ENCODE peak calls at places on chromosomes 6 and 20, in five cellular contexts. W is CD8-positive, alpha-beta T cell; E is MM.1S; R is lower leg skin; U is neural progenitor cell. M is an unnamed sample.

GRCh38 chr20:36950432-36951197 is 893 bp downstream of the SAMHD1 start:
- DNase-seq in W (no peak), E (peak; percentile 31), R (no peak), U (peak; percentile 44), M (peak; percentile 42)

GRCh38 chr20:8757146-8757545 is 311.7 kb upstream of the PLCB4 start:
- DNase-seq in W (no peak), E (peak; percentile 81), R (no peak), U (no peak), M (no peak)

GRCh38 chr20:23655551-23656211 is 17.9 kb upstream of the CST3 start:
- DNase-seq in W (no peak), E (no peak), R (peak; percentile 88), U (no peak), M (no peak)

GRCh38 chr6:37776546-37776945 is 43.0 kb upstream of the ZFAND3 start:
- DNase-seq in W (no peak), E (peak; percentile 62), R (no peak), U (no peak), M (no peak)

GRCh38 chr6:39899540-39900295 is 34.5 kb downstream of the MOCS1 start:
- DNase-seq in W (no peak), E (no peak), R (peak; percentile 45), U (no peak), M (no peak)

GRCh38 chr6:119105262-119105661 is 26.8 kb upstream of the FAM184A start:
- DNase-seq in W (no peak), E (no peak), R (no peak), U (no peak), M (no peak)

GRCh38 chr6:8539446-8539845 is 104.1 kb upstream of the SLC35B3 start:
- DNase-seq in W (no peak), E (peak; percentile 31), R (no peak), U (peak; percentile 12), M (peak; percentile 2)

GRCh38 chr6:58419321-58419720 is 1101.9 kb downstream of the PRIM2 start:
- DNase-seq in W (no peak), E (no peak), R (no peak), U (no peak), M (no peak)

GRCh38 chr20:40191573-40191972 is 497.5 kb downstream of the MAFB start:
- DNase-seq in W (no peak), E (no peak), R (no peak), U (no peak), M (no peak)

DNA sequence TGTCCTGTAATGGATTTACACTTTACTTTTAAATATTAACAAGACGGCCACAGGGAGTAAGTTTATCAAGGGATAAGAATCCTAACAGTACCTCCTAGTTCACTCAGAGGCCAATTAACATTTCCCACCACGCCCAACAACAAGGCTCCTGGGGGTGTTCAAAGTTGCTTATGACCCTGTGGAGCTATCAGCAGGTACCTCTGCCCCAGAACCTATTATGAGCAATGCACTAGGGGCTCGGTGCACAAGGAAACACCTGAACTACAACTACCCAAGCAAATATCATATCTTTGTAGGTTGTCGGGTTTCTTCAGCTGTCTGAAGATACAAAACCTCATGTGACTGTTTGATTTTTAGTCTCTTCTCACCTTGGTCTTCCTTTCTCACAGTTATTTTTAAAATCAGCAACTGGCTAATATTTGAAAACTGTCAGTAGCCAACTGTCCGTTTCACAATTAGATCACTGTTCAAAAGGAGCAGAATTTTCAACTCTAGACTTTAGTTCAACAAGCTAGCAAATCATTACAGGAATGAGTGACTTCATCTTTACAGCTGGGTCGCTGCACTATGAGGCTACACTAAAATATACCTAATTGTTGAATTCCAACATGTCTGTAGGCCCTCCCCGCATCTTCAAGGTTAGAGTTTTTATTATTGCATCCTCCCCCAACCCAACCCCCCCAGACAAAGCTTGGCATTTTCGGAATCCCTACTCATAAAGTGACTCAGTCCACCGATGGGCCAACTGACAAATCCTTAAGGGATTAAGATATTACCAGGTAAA is 38.1 kb downstream of the B4GALT5 start:
- DNase-seq in W (no peak), E (peak; percentile 69), R (no peak), U (no peak), M (no peak)
- H3K4me3 ChIP-seq in W (no peak overlapping the region), E (peak overlapping the region; percentile 8), R (no peak overlapping the region), U (no peak overlapping the region), M (no peak overlapping the region)

DNA sequence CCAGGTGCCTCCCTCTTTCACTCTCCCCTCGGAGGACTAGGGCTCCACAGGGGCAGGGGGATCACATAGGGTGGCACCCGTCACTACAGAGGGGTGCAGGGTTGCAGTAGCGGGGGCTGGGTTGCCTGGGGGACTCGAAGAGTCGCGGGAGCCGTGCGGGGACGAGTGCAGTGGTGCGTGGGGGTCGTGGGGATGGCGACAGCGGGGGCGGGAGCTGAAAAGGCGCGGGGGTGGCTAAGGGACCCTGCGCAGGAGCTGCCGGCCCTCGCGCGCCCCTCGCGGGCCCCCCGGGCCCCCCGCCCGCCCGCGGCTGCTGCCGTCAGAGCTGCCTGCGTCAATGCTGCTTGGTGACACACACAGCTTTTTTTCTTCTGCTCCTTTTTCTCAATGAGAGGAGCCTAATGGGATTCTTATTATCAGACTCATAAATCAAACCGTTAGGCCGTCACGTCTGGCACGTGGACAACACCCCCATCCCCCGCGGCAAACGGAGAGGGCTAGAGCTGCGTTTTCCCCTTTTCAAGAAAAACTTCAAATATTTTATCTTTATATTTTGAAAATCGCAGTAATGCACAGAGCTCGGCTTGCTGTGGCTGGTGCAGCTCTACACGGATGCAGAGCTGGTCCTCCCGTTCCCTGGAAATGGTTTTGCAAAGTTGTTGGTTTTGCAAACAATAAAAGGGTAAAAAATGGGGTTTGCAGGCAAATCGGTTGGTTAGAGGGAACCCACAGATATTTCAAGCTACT is 161.6 kb downstream of the TBXT start:
- DNase-seq in W (no peak), E (no peak), R (no peak), U (peak; percentile 70), M (no peak)
- H3K4me3 ChIP-seq in W (no peak overlapping the region), E (no peak overlapping the region), R (no peak overlapping the region), U (peak overlapping the region; percentile 43), M (peak overlapping the region; percentile 48)

DNA sequence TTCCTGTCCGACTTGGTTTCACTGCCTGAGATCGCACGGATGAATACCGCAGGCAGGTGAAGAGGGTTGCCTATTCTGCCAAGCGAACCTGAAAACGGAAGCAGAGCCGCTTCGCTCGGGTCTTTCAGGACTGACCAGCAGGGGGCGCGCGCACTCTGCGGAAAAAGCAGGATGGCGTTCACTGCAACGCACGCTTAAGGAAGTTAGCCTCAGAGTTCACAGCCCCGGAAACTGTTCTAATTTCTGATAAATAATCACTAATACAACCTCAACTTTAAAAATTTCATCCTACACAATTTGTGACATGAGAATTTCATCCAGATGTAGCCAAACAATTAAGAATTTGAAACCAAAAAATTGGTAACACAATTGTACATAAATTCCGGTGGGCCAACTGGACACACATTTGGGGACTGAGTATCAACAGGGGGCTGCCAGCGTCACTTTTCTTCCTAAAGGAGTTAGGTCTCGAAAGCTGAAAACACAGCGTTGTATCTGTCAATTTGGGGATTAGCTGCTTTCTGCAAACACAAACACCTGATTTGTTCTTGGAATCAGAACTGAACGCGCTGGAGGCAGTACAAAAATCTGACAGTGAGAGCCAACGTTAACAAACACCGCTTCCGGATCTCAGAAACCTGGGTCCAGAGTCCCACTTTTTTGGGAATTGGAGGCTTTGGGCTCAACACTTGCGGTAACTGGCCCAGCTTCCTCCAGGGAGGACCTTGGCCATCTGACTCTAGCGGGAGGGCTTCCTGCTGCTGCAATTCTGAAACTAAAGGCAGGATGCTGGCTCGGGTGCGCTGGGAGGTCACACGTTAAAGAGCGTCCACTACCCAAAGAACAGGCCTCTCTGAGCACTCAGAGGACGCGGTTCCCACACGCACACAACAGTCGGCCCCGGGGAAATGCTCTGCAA is 8.8 kb downstream of the PXDC1 start:
- DNase-seq in W (peak; percentile 79), E (peak; percentile 81), R (peak; percentile 98), U (peak; percentile 83), M (peak; percentile 71)
- H3K4me3 ChIP-seq in W (peak overlapping the region; percentile 22), E (peak overlapping the region; percentile 37), R (no peak overlapping the region), U (no peak overlapping the region), M (no peak overlapping the region)

GRCh38 chr6:159540152-159540551 is 152.9 kb downstream of the SOD2 start:
- DNase-seq in W (no peak), E (no peak), R (no peak), U (peak; percentile 59), M (peak; percentile 28)
- H3K4me3 ChIP-seq in W (no peak overlapping the region), E (no peak overlapping the region), R (no peak overlapping the region), U (no peak overlapping the region), M (no peak overlapping the region)

DNA sequence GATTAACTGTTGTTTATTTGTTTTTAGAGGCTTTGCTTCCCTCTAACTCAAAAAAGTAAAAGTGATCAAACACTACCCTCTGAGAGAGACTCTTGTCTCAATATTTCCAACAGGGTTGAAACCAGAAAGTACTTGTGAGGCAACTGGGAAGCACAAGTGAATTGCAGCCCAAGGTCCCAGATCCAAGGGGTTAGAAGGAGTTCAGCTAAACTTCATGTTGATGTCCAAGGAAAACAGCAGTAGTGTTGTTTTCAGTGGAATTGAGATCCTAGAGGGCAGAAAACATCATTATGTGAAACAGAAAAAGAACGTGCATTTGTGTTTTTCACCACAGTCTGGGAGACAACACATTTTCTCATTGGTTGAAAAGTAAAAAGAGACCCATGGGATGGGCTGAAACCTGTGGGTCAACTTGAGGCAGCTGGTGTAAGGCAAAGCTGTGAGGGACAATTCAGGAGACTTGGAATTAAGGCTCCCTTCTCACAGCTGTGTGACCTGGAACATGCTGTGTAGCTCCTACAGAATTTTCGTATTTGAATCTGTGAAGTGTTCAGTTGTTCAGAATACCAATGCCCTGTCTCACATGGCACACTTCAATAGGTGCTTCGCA is 508.2 kb downstream of the BMP2 start:
- DNase-seq in W (no peak), E (no peak), R (no peak), U (no peak), M (no peak)
- H3K4me3 ChIP-seq in W (no peak overlapping the region), E (no peak overlapping the region), R (no peak overlapping the region), U (no peak overlapping the region), M (no peak overlapping the region)